ENCODE peak calls at places on chromosomes 12 and 14, in four cellular contexts. I is body of pancreas, U is IMR-90, X is neuronal stem cell. F is an unnamed sample.

GRCh38 chr12:92786045-92786444 is 83.3 kb downstream of the PLEKHG7 start:
- DNase-seq in I (no peak), U (peak; percentile 67), X (no peak), F (no peak)

GRCh38 chr14:77498120-77498979 is at the start of gene ISM2:
- DNase-seq in I (peak; percentile 40), U (peak; percentile 28), X (peak; percentile 44), F (no peak)

GRCh38 chr12:69595689-69596088 is 10.4 kb downstream of the CCT2 start:
- DNase-seq in I (no peak), U (no peak), X (no peak), F (no peak)

GRCh38 chr14:74843653-74844052 is 32.3 kb downstream of the PROX2 start:
- DNase-seq in I (no peak), U (peak; percentile 54), X (no peak), F (no peak)

GRCh38 chr14:22520786-22521185 is 68.2 kb downstream of the DAD1 start:
- DNase-seq in I (no peak), U (no peak), X (no peak), F (no peak)

GRCh38 chr14:70108419-70108818 is 80.3 kb downstream of the SLC8A3 start:
- DNase-seq in I (no peak), U (no peak), X (no peak), F (no peak)

GRCh38 chr12:79844693-79845092 is 90.2 kb downstream of the PPP1R12A start:
- DNase-seq in I (no peak), U (peak; percentile 91), X (peak; percentile 31), F (no peak)

GRCh38 chr12:94309348-94309747 is 150.3 kb downstream of the CEP83 start:
- DNase-seq in I (no peak), U (no peak), X (no peak), F (no peak)

GRCh38 chr12:52836042-52836466 is 1.9 kb upstream of the KRT79 start:
- DNase-seq in I (no peak), U (peak; percentile 85), X (no peak), F (peak; percentile 37)

GRCh38 chr14:71551291-71551955 is 380.8 kb upstream of the RGS6 start:
- DNase-seq in I (no peak), U (peak; percentile 84), X (no peak), F (no peak)

GRCh38 chr12:51667269-51667668 is 76.2 kb downstream of the SCN8A start:
- DNase-seq in I (no peak), U (no peak), X (no peak), F (no peak)

GRCh38 chr12:69028941-69029729 is 96.2 kb upstream of the CPM start:
- DNase-seq in I (no peak), U (no peak), X (no peak), F (no peak)

DNA sequence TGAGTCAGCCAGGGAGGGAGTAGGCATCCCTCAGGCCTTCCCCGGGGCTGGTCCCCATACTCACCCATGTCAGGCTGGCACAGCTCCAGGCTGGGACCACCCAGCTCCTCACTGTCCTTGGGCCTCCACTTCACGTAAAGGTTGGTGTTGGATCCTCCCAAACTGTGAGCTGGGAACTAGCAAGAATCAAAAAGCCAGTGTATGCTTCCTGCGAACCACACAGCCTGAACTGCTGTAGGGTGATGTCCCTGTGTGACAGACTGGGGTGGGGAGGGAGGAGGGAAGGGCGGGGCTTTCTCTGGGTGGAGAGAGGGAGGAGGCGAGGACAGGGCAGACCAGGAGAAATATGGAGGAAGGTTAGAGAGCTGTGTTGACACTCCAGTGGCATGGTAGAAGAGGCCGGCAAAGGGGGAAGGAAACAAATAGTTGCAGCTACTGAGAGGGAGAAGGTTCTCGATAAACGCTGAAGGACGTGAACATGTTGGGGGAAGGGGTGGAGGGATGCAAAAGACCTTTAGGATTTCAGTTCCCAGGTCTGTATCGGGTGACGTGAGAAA is 6.1 kb upstream of the BAZ2A start:
- DNase-seq in I (peak; percentile 93), U (peak; percentile 80), X (no peak), F (peak; percentile 94)
- H3K4me1 ChIP-seq in I (peaks cover 60% of the 10 kb centered on the region), U (peaks cover 10% of the 10 kb centered on the region), X (peaks cover 35% of the 10 kb centered on the region), F (no peaks in the 10 kb centered on the region)

GRCh38 chr12:4273651-4274395 is at the start of gene CCND2:
- DNase-seq in I (peak; percentile 88), U (peak; percentile 54), X (peak; percentile 81), F (peak; percentile 95)
- H3K4me1 ChIP-seq in I (peaks cover 84% of the 10 kb centered on the region), U (peaks cover 3% of the 10 kb centered on the region), X (peaks cover 41% of the 10 kb centered on the region), F (no peaks in the 10 kb centered on the region)

GRCh38 chr12:124592481-124593160 is 25.2 kb upstream of the NCOR2 start:
- DNase-seq in I (no peak), U (no peak), X (no peak), F (no peak)
- H3K4me1 ChIP-seq in I (no peaks in the 10 kb centered on the region), U (peaks cover 9% of the 10 kb centered on the region), X (peaks cover 3% of the 10 kb centered on the region), F (no peaks in the 10 kb centered on the region)

GRCh38 chr12:123129651-123130050 is 21.2 kb downstream of the PITPNM2 start:
- DNase-seq in I (no peak), U (no peak), X (no peak), F (no peak)
- H3K4me1 ChIP-seq in I (peaks cover 17% of the 10 kb centered on the region), U (peaks cover 20% of the 10 kb centered on the region), X (peaks cover 15% of the 10 kb centered on the region), F (no peaks in the 10 kb centered on the region)

GRCh38 chr12:67057072-67057471 is 212.1 kb upstream of the CAND1 start:
- DNase-seq in I (no peak), U (no peak), X (no peak), F (no peak)

GRCh38 chr12:67056329-67056728 is 212.8 kb upstream of the CAND1 start:
- DNase-seq in I (no peak), U (no peak), X (no peak), F (no peak)

GRCh38 chr12:67067453-67068203 is 201.5 kb upstream of the CAND1 start:
- DNase-seq in I (no peak), U (no peak), X (no peak), F (no peak)

GRCh38 chr12:67062193-67062592 is 207.0 kb upstream of the CAND1 start:
- DNase-seq in I (no peak), U (no peak), X (no peak), F (no peak)
- H3K4me1 ChIP-seq in I (no peaks in the 10 kb centered on the region), U (no peaks in the 10 kb centered on the region), X (peaks cover under 1% of the 10 kb centered on the region), F (no peaks in the 10 kb centered on the region)

DNA sequence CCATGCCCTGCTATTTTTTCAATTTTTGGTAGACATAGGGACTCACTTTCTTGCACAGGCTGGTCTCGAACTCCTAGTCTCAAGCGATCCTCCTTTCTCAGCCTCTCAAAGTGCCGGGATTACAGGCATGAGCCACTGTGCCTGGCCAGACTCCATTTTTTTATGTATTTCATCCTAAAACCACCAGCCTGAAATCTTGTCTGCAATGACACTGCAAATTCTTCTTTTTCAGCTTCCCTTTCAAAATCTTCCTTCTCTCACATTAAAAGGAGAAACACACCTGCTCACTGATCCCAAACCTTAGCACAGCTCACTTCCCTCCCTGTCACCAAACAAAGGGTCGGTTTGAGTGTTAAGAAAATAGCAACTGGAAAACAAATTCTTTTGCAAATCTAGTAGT is 62.6 kb downstream of the PPP2R5E start:
- DNase-seq in I (no peak), U (no peak), X (no peak), F (no peak)
- H3K4me1 ChIP-seq in I (peaks cover 31% of the 10 kb centered on the region), U (peaks cover 6% of the 10 kb centered on the region), X (no peaks in the 10 kb centered on the region), F (no peaks in the 10 kb centered on the region)

F was measured in aorta.